ENCODE peak calls at places on chromosomes 7 and 10, in nine cellular contexts. One of them, this sample, is unnamed.

GRCh38 chr10:128062837-128063563 is 63.2 kb downstream of the MKI67 start:
- DNase-seq in spleen: peak
- DNase-seq in OCI-LY7: peak
- DNase-seq in brain microvascular endothelial cell: no peak
- DNase-seq in heart right ventricle: peak
- DNase-seq in cardiac muscle cell: peak
- DNase-seq in adrenal gland: peak
- DNase-seq in body of pancreas: no peak
- DNase-seq in uterus: no peak
- DNase-seq in this sample: peak

GRCh38 chr7:133139350-133139749 is 57.5 kb upstream of the CHCHD3 start:
- DNase-seq in heart right ventricle: no peak
- DNase-seq in body of pancreas: no peak
- DNase-seq in brain microvascular endothelial cell: peak
- DNase-seq in spleen: no peak
- DNase-seq in uterus: no peak
- DNase-seq in cardiac muscle cell: peak
- DNase-seq in adrenal gland: peak
- DNase-seq in OCI-LY7: peak
- DNase-seq in this sample: no peak

GRCh38 chr7:158783595-158783994 is 45.7 kb downstream of the ESYT2 start:
- DNase-seq in heart right ventricle: no peak
- DNase-seq in OCI-LY7: no peak
- DNase-seq in spleen: no peak
- DNase-seq in cardiac muscle cell: no peak
- DNase-seq in brain microvascular endothelial cell: no peak
- DNase-seq in uterus: no peak
- DNase-seq in adrenal gland: no peak
- DNase-seq in body of pancreas: no peak
- DNase-seq in this sample: no peak

GRCh38 chr10:84944187-84944586 is 615.8 kb downstream of the CCSER2 start:
- DNase-seq in OCI-LY7: peak
- DNase-seq in body of pancreas: no peak
- DNase-seq in spleen: no peak
- DNase-seq in brain microvascular endothelial cell: no peak
- DNase-seq in uterus: no peak
- DNase-seq in cardiac muscle cell: no peak
- DNase-seq in heart right ventricle: no peak
- DNase-seq in adrenal gland: no peak
- DNase-seq in this sample: no peak

GRCh38 chr7:20331912-20332317 is 1.2 kb downstream of the ITGB8 start:
- DNase-seq in spleen: no peak
- DNase-seq in adrenal gland: no peak
- DNase-seq in heart right ventricle: no peak
- DNase-seq in OCI-LY7: no peak
- DNase-seq in brain microvascular endothelial cell: no peak
- DNase-seq in body of pancreas: peak
- DNase-seq in cardiac muscle cell: no peak
- DNase-seq in uterus: no peak
- DNase-seq in this sample: peak

GRCh38 chr7:129949292-129950133 is 3.2 kb downstream of the UBE2H start:
- DNase-seq in body of pancreas: no peak
- DNase-seq in OCI-LY7: peak
- DNase-seq in cardiac muscle cell: peak
- DNase-seq in heart right ventricle: peak
- DNase-seq in uterus: no peak
- DNase-seq in spleen: no peak
- DNase-seq in adrenal gland: peak
- DNase-seq in brain microvascular endothelial cell: peak
- DNase-seq in this sample: peak

GRCh38 chr10:119401671-119402395 is 140.7 kb downstream of the RGS10 start:
- DNase-seq in heart right ventricle: peak
- DNase-seq in brain microvascular endothelial cell: peak
- DNase-seq in adrenal gland: peak
- DNase-seq in body of pancreas: no peak
- DNase-seq in spleen: no peak
- DNase-seq in uterus: peak
- DNase-seq in cardiac muscle cell: peak
- DNase-seq in OCI-LY7: no peak
- DNase-seq in this sample: no peak

GRCh38 chr7:71019703-71020102 is 112.2 kb upstream of the GALNT17 start:
- DNase-seq in brain microvascular endothelial cell: no peak
- DNase-seq in heart right ventricle: peak
- DNase-seq in uterus: peak
- DNase-seq in spleen: no peak
- DNase-seq in adrenal gland: no peak
- DNase-seq in cardiac muscle cell: no peak
- DNase-seq in body of pancreas: no peak
- DNase-seq in OCI-LY7: no peak
- DNase-seq in this sample: no peak

GRCh38 chr7:31058122-31058521 is 6.0 kb downstream of the ADCYAP1R1 start:
- DNase-seq in cardiac muscle cell: no peak
- DNase-seq in body of pancreas: no peak
- DNase-seq in OCI-LY7: no peak
- DNase-seq in uterus: no peak
- DNase-seq in adrenal gland: no peak
- DNase-seq in spleen: no peak
- DNase-seq in heart right ventricle: no peak
- DNase-seq in brain microvascular endothelial cell: peak
- DNase-seq in this sample: no peak

GRCh38 chr10:98485959-98486358 is 39.2 kb upstream of the HPS1 start:
- DNase-seq in OCI-LY7: no peak
- DNase-seq in cardiac muscle cell: peak
- DNase-seq in body of pancreas: no peak
- DNase-seq in spleen: no peak
- DNase-seq in adrenal gland: no peak
- DNase-seq in uterus: no peak
- DNase-seq in brain microvascular endothelial cell: no peak
- DNase-seq in heart right ventricle: no peak
- DNase-seq in this sample: no peak

GRCh38 chr7:135748770-135749169 is at the start of gene FAM180A:
- DNase-seq in body of pancreas: no peak
- DNase-seq in adrenal gland: no peak
- DNase-seq in spleen: no peak
- DNase-seq in heart right ventricle: peak
- DNase-seq in OCI-LY7: no peak
- DNase-seq in brain microvascular endothelial cell: no peak
- DNase-seq in uterus: peak
- DNase-seq in cardiac muscle cell: peak
- DNase-seq in this sample: peak

GRCh38 chr7:4066626-4067475 is 615.2 kb upstream of the FOXK1 start:
- DNase-seq in body of pancreas: no peak
- DNase-seq in OCI-LY7: no peak
- DNase-seq in adrenal gland: no peak
- DNase-seq in brain microvascular endothelial cell: no peak
- DNase-seq in cardiac muscle cell: no peak
- DNase-seq in heart right ventricle: no peak
- DNase-seq in uterus: no peak
- DNase-seq in spleen: no peak
- DNase-seq in this sample: no peak

GRCh38 chr10:10589540-10589939 is 428.1 kb upstream of the CELF2 start:
- DNase-seq in body of pancreas: no peak
- DNase-seq in adrenal gland: peak
- DNase-seq in spleen: no peak
- DNase-seq in cardiac muscle cell: peak
- DNase-seq in uterus: no peak
- DNase-seq in brain microvascular endothelial cell: peak
- DNase-seq in OCI-LY7: no peak
- DNase-seq in heart right ventricle: peak
- DNase-seq in this sample: no peak

GRCh38 chr10:3932597-3933380 is 147.8 kb upstream of the KLF6 start:
- DNase-seq in uterus: no peak
- DNase-seq in adrenal gland: no peak
- DNase-seq in spleen: no peak
- DNase-seq in body of pancreas: no peak
- DNase-seq in heart right ventricle: no peak
- DNase-seq in cardiac muscle cell: no peak
- DNase-seq in brain microvascular endothelial cell: no peak
- DNase-seq in OCI-LY7: no peak
- DNase-seq in this sample: no peak

GRCh38 chr10:114573330-114574045 is 84.6 kb downstream of the ABLIM1 start:
- DNase-seq in heart right ventricle: no peak
- DNase-seq in adrenal gland: peak
- DNase-seq in uterus: no peak
- DNase-seq in OCI-LY7: no peak
- DNase-seq in body of pancreas: no peak
- DNase-seq in cardiac muscle cell: no peak
- DNase-seq in brain microvascular endothelial cell: no peak
- DNase-seq in spleen: no peak
- DNase-seq in this sample: peak

GRCh38 chr7:26156454-26157365 is 4.7 kb downstream of the NFE2L3 start:
- DNase-seq in heart right ventricle: no peak
- DNase-seq in uterus: no peak
- DNase-seq in cardiac muscle cell: peak
- DNase-seq in OCI-LY7: peak
- DNase-seq in spleen: no peak
- DNase-seq in body of pancreas: no peak
- DNase-seq in brain microvascular endothelial cell: peak
- DNase-seq in adrenal gland: no peak
- DNase-seq in this sample: no peak

GRCh38 chr7:28358423-28358868 is 53.9 kb upstream of the CREB5 start:
- DNase-seq in adrenal gland: peak
- DNase-seq in uterus: no peak
- DNase-seq in spleen: no peak
- DNase-seq in body of pancreas: no peak
- DNase-seq in heart right ventricle: no peak
- DNase-seq in brain microvascular endothelial cell: peak
- DNase-seq in cardiac muscle cell: peak
- DNase-seq in OCI-LY7: no peak
- DNase-seq in this sample: no peak

GRCh38 chr7:17336168-17336567 is 37.7 kb downstream of the AHR start:
- DNase-seq in spleen: no peak
- DNase-seq in OCI-LY7: no peak
- DNase-seq in uterus: no peak
- DNase-seq in heart right ventricle: no peak
- DNase-seq in adrenal gland: no peak
- DNase-seq in brain microvascular endothelial cell: no peak
- DNase-seq in cardiac muscle cell: no peak
- DNase-seq in body of pancreas: no peak
- DNase-seq in this sample: no peak

GRCh38 chr10:30826679-30827078 is 197.1 kb upstream of the LYZL2 start:
- DNase-seq in OCI-LY7: no peak
- DNase-seq in brain microvascular endothelial cell: no peak
- DNase-seq in heart right ventricle: no peak
- DNase-seq in body of pancreas: no peak
- DNase-seq in uterus: no peak
- DNase-seq in adrenal gland: no peak
- DNase-seq in spleen: peak
- DNase-seq in cardiac muscle cell: no peak
- DNase-seq in this sample: no peak

GRCh38 chr7:26321440-26321839 is 29.8 kb downstream of the SNX10 start:
- DNase-seq in spleen: no peak
- DNase-seq in cardiac muscle cell: no peak
- DNase-seq in brain microvascular endothelial cell: no peak
- DNase-seq in uterus: no peak
- DNase-seq in OCI-LY7: no peak
- DNase-seq in body of pancreas: no peak
- DNase-seq in heart right ventricle: no peak
- DNase-seq in adrenal gland: peak
- DNase-seq in this sample: no peak

GRCh38 chr7:148700693-148701092 is 2.0 kb downstream of the CUL1 start:
- DNase-seq in heart right ventricle: peak
- DNase-seq in adrenal gland: peak
- DNase-seq in OCI-LY7: peak
- DNase-seq in spleen: no peak
- DNase-seq in cardiac muscle cell: peak
- DNase-seq in brain microvascular endothelial cell: peak
- DNase-seq in body of pancreas: no peak
- DNase-seq in uterus: no peak
- DNase-seq in this sample: peak
- H3K27ac ChIP-seq in heart right ventricle: no peak
- H3K27ac ChIP-seq in adrenal gland: no peak
- H3K27ac ChIP-seq in OCI-LY7: peak
- H3K27ac ChIP-seq in spleen: peak
- H3K27ac ChIP-seq in cardiac muscle cell: peak
- H3K27ac ChIP-seq in brain microvascular endothelial cell: peak
- H3K27ac ChIP-seq in body of pancreas: no peak
- H3K27ac ChIP-seq in uterus: peak
- H3K27ac ChIP-seq in this sample: no peak

GRCh38 chr7:41891967-41892755 is 189.3 kb upstream of the INHBA start:
- DNase-seq in uterus: no peak
- DNase-seq in spleen: no peak
- DNase-seq in cardiac muscle cell: no peak
- DNase-seq in heart right ventricle: peak
- DNase-seq in OCI-LY7: peak
- DNase-seq in body of pancreas: no peak
- DNase-seq in adrenal gland: no peak
- DNase-seq in brain microvascular endothelial cell: no peak
- DNase-seq in this sample: no peak
- TF ChIP-seq CTCF in uterus: no peak
- TF ChIP-seq CTCF in spleen: peak
- TF ChIP-seq CTCF in cardiac muscle cell: no peak
- TF ChIP-seq CTCF in heart right ventricle: no peak
- TF ChIP-seq CTCF in OCI-LY7: peak
- TF ChIP-seq CTCF in body of pancreas: no peak
- TF ChIP-seq CTCF in adrenal gland: no peak
- TF ChIP-seq CTCF in brain microvascular endothelial cell: peak
- TF ChIP-seq CTCF in this sample: no peak

GRCh38 chr10:103895458-103896186 is 22.4 kb downstream of the STN1 start:
- DNase-seq in uterus: peak
- DNase-seq in adrenal gland: peak
- DNase-seq in body of pancreas: no peak
- DNase-seq in OCI-LY7: no peak
- DNase-seq in cardiac muscle cell: peak
- DNase-seq in spleen: no peak
- DNase-seq in heart right ventricle: no peak
- DNase-seq in brain microvascular endothelial cell: peak
- DNase-seq in this sample: no peak
- H3K27ac ChIP-seq in uterus: peak
- H3K27ac ChIP-seq in adrenal gland: peak
- H3K27ac ChIP-seq in body of pancreas: peak
- H3K27ac ChIP-seq in OCI-LY7: no peak
- H3K27ac ChIP-seq in cardiac muscle cell: no peak
- H3K27ac ChIP-seq in spleen: peak
- H3K27ac ChIP-seq in heart right ventricle: peak
- H3K27ac ChIP-seq in brain microvascular endothelial cell: peak
- H3K27ac ChIP-seq in this sample: peak

GRCh38 chr7:78019457-78020130 is 221.0 kb downstream of the PHTF2 start:
- DNase-seq in OCI-LY7: peak
- DNase-seq in cardiac muscle cell: peak
- DNase-seq in brain microvascular endothelial cell: peak
- DNase-seq in adrenal gland: peak
- DNase-seq in uterus: peak
- DNase-seq in spleen: peak
- DNase-seq in body of pancreas: peak
- DNase-seq in heart right ventricle: peak
- DNase-seq in this sample: peak
- TF ChIP-seq CTCF in OCI-LY7: no peak
- TF ChIP-seq CTCF in cardiac muscle cell: peak
- TF ChIP-seq CTCF in brain microvascular endothelial cell: no peak
- TF ChIP-seq CTCF in adrenal gland: no peak
- TF ChIP-seq CTCF in uterus: no peak
- TF ChIP-seq CTCF in spleen: no peak
- TF ChIP-seq CTCF in body of pancreas: no peak
- TF ChIP-seq CTCF in heart right ventricle: no peak
- TF ChIP-seq CTCF in this sample: no peak

GRCh38 chr10:69426376-69426727 is 9.6 kb upstream of the TACR2 start:
- DNase-seq in spleen: no peak
- DNase-seq in cardiac muscle cell: no peak
- DNase-seq in heart right ventricle: no peak
- DNase-seq in brain microvascular endothelial cell: no peak
- DNase-seq in adrenal gland: peak
- DNase-seq in body of pancreas: no peak
- DNase-seq in uterus: no peak
- DNase-seq in OCI-LY7: no peak
- DNase-seq in this sample: no peak
- H3K27ac ChIP-seq in spleen: peak
- H3K27ac ChIP-seq in cardiac muscle cell: no peak
- H3K27ac ChIP-seq in heart right ventricle: no peak
- H3K27ac ChIP-seq in brain microvascular endothelial cell: no peak
- H3K27ac ChIP-seq in adrenal gland: no peak
- H3K27ac ChIP-seq in body of pancreas: peak
- H3K27ac ChIP-seq in uterus: peak
- H3K27ac ChIP-seq in OCI-LY7: no peak
- H3K27ac ChIP-seq in this sample: no peak